ENCODE peak calls at places on chromosomes 6 and 20, in four cellular contexts. I is fibroblast of lung, Z is PC-3, T is OCI-LY7. Q is an unnamed sample. For H3K4me1, the result is how much of the 10 kb centered on the place peaks cover.

GRCh38 chr6:157755752-157756411 is 67.2 kb upstream of the SNX9 start:
- DNase-seq in I (no peak), Z (no peak), T (no peak), Q (no peak)

GRCh38 chr6:35050291-35050987 is 90.7 kb downstream of the TCP11 start:
- DNase-seq in I (no peak), Z (no peak), T (no peak), Q (no peak)

GRCh38 chr6:6736753-6737654 is 148.5 kb downstream of the LY86 start:
- DNase-seq in I (no peak), Z (no peak), T (no peak), Q (peak)

GRCh38 chr6:79544939-79545450 is 7.8 kb upstream of the LCA5 start:
- DNase-seq in I (peak), Z (peak), T (peak), Q (peak)

GRCh38 chr6:48027704-48028435 is 83.1 kb downstream of the PTCHD4 start:
- DNase-seq in I (peak), Z (peak), T (no peak), Q (no peak)

GRCh38 chr6:2384518-2384917 is 139.1 kb upstream of the GMDS start:
- DNase-seq in I (no peak), Z (peak), T (no peak), Q (no peak)

GRCh38 chr20:38779247-38780097 is 26.0 kb upstream of the PPP1R16B start:
- DNase-seq in I (no peak), Z (no peak), T (no peak), Q (no peak)

GRCh38 chr6:97497713-97498331 is 214.8 kb upstream of the MMS22L start:
- DNase-seq in I (peak), Z (peak), T (peak), Q (peak)

GRCh38 chr6:139597781-139598368 is 223.4 kb upstream of the CITED2 start:
- DNase-seq in I (peak), Z (peak), T (no peak), Q (peak)

GRCh38 chr20:17771206-17772004 is 71.6 kb downstream of the BANF2 start:
- DNase-seq in I (no peak), Z (no peak), T (no peak), Q (no peak)

GRCh38 chr6:28254340-28254618 is 2.2 kb upstream of the ZKSCAN4 start:
- DNase-seq in I (no peak), Z (no peak), T (no peak), Q (no peak)

GRCh38 chr6:28248916-28249315 is 3.2 kb downstream of the ZKSCAN4 start:
- DNase-seq in I (no peak), Z (no peak), T (no peak), Q (no peak)

GRCh38 chr6:28251648-28252506 is at the start of gene ZKSCAN4:
- DNase-seq in I (peak), Z (peak), T (peak), Q (peak)

GRCh38 chr6:28250747-28251146 is 1.3 kb downstream of the ZKSCAN4 start:
- DNase-seq in I (no peak), Z (no peak), T (no peak), Q (no peak)

DNA sequence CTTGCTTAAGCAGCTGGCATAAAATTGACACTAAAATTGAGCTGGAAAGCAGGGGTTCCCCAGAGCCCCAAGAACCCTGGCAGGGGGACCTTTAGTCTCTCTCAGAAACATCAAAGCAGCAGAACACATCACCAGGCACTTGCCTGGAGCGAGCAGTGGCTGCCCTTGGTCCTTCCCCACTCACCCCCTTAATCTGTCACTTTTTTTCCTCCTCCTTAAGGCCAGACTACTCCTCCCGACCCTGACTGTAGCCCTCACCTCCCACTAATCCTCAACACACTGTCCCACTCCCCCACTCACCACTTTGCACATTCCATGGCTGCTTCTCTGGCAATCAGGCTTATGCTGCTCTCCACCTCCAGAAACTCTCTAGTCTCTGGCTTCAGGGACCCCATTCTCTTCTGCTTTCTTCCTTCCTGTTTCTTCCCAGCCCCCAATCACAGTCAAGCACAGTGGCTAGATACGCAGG is 472 bp upstream of the ZKSCAN4 start:
- DNase-seq in I (no peak), Z (no peak), T (peak), Q (no peak)
- H3K4me3 ChIP-seq in I (peak), Z (peak), T (peak), Q (peak)

GRCh38 chr6:28555136-28555535 is 29.5 kb downstream of the GPX5 start:
- DNase-seq in I (no peak), Z (no peak), T (no peak), Q (no peak)
- H2AFZ ChIP-seq in I (no peak), Z (no peak), T (no peak), Q (no peak)

GRCh38 chr6:148247386-148248063 is 95.1 kb upstream of the SASH1 start:
- DNase-seq in I (no peak), Z (no peak), T (no peak), Q (no peak)

GRCh38 chr6:148251891-148252290 is 90.7 kb upstream of the SASH1 start:
- DNase-seq in I (no peak), Z (no peak), T (no peak), Q (peak)

GRCh38 chr6:148251286-148251685 is 91.4 kb upstream of the SASH1 start:
- DNase-seq in I (peak), Z (peak), T (peak), Q (peak)

DNA sequence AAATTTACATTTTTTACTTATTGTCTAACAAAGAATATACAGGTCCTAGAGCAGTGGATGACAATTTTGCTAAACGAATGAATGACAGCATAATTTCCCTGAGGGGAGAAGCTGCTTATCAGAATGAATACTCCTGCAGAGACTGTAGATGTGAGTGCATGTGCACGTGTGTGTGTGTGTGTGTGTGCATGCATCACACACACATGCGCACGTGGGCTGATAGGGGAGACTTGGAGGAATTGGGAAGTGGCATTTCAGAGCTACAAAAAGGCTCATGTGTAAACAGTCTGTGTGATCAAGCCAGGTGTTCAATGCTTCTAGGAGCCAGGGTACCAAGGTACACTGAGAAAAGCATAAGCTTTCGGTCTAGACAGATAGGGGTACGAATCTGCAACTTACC is 93.5 kb upstream of the SASH1 start:
- DNase-seq in I (no peak), Z (no peak), T (no peak), Q (no peak)
- H3K4me1 ChIP-seq in I (under half), Z (under half), T (under half), Q (under half)

DNA sequence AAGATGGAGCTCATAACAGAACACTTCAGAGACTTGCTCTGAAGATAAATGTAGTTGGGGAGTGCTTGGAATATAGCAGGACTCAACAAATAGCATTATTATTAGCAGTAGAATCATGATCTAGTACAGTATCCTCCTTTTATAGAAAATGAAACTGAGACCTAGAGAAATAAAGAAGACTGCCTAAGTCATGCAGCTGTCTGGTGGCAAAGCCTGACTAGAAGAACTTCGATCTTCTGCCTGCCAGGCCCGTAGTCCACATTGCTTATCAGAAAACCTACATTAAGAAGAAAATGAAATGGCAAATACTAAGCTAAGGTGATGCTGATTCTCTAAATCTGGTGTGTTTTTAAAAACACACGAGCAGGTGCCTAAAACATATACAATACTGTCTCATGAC is 46.4 kb upstream of the DST start:
- DNase-seq in I (no peak), Z (no peak), T (no peak), Q (peak)
- H3K4me3 ChIP-seq in I (peak), Z (no peak), T (no peak), Q (peak)

Q was measured in GM23248.